ENCODE peak calls at places on chromosomes 11 and 22, in seven cellular contexts. E is uterus, I is neural progenitor cell, X is RWPE1, S is mesendoderm, D is ovary, T is upper lobe of left lung. Z is an unnamed sample.

GRCh38 chr22:23070418-23071162 is at the start of gene GNAZ:
- DNase-seq in E (peak), I (peak), X (no peak), S (peak), D (peak), T (peak), Z (no peak)

GRCh38 chr22:19569976-19570375 is 45.8 kb upstream of the CLDN5 start:
- DNase-seq in E (no peak), I (no peak), X (no peak), S (no peak), D (no peak), T (no peak), Z (no peak)

GRCh38 chr11:60769273-60769672 is 12.6 kb downstream of the MS4A15 start:
- DNase-seq in E (no peak), I (no peak), X (peak), S (peak), D (no peak), T (no peak), Z (peak)

GRCh38 chr11:21771097-21771496 is 421.8 kb upstream of the ANO5 start:
- DNase-seq in E (no peak), I (no peak), X (no peak), S (no peak), D (no peak), T (no peak), Z (no peak)

GRCh38 chr11:114317738-114318137 is 21.5 kb downstream of the NNMT start:
- DNase-seq in E (peak), I (peak), X (no peak), S (peak), D (peak), T (no peak), Z (no peak)

GRCh38 chr22:38704568-38705234 is 1.0 kb upstream of the GTPBP1 start:
- DNase-seq in E (no peak), I (peak), X (no peak), S (peak), D (no peak), T (no peak), Z (no peak)

GRCh38 chr11:2898366-2899079 is 12.9 kb upstream of the CDKN1C start:
- DNase-seq in E (no peak), I (no peak), X (peak), S (peak), D (no peak), T (no peak), Z (peak)

GRCh38 chr22:26566994-26567393 is 22.9 kb downstream of the TPST2 start:
- DNase-seq in E (no peak), I (no peak), X (no peak), S (no peak), D (no peak), T (no peak), Z (no peak)

GRCh38 chr22:45627489-45628233 is 44.0 kb upstream of the ATXN10 start:
- DNase-seq in E (no peak), I (no peak), X (no peak), S (no peak), D (no peak), T (no peak), Z (no peak)
- H3K27ac ChIP-seq in E (no peak), I (no peak), X (no peak), S (no peak), D (no peak), T (no peak), Z (no peak)

DNA sequence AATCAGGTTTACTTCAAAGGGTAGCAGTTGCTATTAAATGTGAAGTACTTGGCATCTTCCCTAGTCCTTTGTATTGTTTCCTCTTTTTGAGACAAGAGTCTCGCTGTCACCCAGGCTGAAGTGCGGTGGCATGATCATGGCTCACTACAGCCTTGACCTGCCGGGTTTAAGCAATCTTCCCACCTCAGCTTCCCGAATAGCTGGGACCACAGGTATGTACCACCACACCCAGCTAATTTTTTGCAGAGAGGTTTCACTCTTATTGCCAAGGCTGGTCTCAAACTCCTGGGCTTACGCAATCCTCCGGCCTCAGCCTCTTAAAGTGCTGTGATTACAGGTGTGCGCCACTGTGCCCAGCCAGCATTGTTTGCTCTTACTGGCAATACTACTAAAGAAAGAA is 36.2 kb upstream of the RAPSN start:
- DNase-seq in E (no peak), I (no peak), X (no peak), S (no peak), D (no peak), T (no peak), Z (no peak)
- H3K27ac ChIP-seq in E (no peak), I (no peak), X (peak), S (no peak), D (no peak), T (no peak), Z (no peak)

GRCh38 chr11:94708176-94708575 is 60.0 kb upstream of the AMOTL1 start:
- DNase-seq in E (no peak), I (no peak), X (no peak), S (peak), D (no peak), T (no peak), Z (no peak)
- H3K27ac ChIP-seq in E (no peak), I (no peak), X (no peak), S (no peak), D (no peak), T (no peak), Z (peak)

GRCh38 chr22:36453855-36454378 is 27.5 kb downstream of the TXN2 start:
- DNase-seq in E (no peak), I (no peak), X (no peak), S (no peak), D (no peak), T (no peak), Z (no peak)

GRCh38 chr22:36453266-36453607 is 28.2 kb downstream of the TXN2 start:
- DNase-seq in E (no peak), I (no peak), X (no peak), S (no peak), D (no peak), T (no peak), Z (no peak)

GRCh38 chr22:36452473-36453265 is 28.8 kb downstream of the TXN2 start:
- DNase-seq in E (no peak), I (no peak), X (no peak), S (no peak), D (no peak), T (no peak), Z (no peak)

GRCh38 chr22:36447634-36448033 is 33.8 kb downstream of the TXN2 start:
- DNase-seq in E (no peak), I (no peak), X (no peak), S (no peak), D (no peak), T (no peak), Z (no peak)

DNA sequence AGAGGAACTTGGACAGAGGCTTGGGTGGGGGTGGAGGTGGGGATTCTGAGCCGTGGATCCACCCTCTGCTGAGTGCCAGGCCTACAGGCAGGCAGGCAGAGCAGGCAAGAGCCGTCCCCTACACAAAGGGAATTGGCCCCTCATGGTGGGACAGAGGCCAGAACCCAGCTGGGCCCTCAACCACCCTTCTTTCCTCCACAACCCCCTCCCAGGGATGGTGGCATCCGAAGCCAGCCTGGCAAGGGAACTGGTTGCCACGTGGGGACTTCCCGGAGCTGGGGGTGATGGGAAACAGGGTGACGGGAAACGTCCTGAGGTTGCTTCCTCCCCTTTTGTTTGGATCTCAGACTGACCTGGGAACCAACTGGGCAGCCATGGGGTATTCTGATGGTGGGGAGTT is 31.7 kb downstream of the TXN2 start:
- DNase-seq in E (no peak), I (no peak), X (no peak), S (no peak), D (no peak), T (no peak), Z (no peak)
- H3K27ac ChIP-seq in E (peak), I (no peak), X (no peak), S (no peak), D (no peak), T (peak), Z (no peak)

GRCh38 chr11:68345776-68346728 is 33.7 kb downstream of the LRP5 start:
- DNase-seq in E (peak), I (no peak), X (no peak), S (no peak), D (peak), T (peak), Z (no peak)

GRCh38 chr11:68342459-68343158 is 30.2 kb downstream of the LRP5 start:
- DNase-seq in E (no peak), I (peak), X (peak), S (peak), D (no peak), T (peak), Z (no peak)

GRCh38 chr11:68341557-68342458 is 29.4 kb downstream of the LRP5 start:
- DNase-seq in E (no peak), I (no peak), X (no peak), S (peak), D (no peak), T (no peak), Z (no peak)

GRCh38 chr11:68340784-68341556 is 28.6 kb downstream of the LRP5 start:
- DNase-seq in E (no peak), I (no peak), X (no peak), S (no peak), D (no peak), T (no peak), Z (no peak)

GRCh38 chr11:68343761-68344256 is 31.4 kb downstream of the LRP5 start:
- DNase-seq in E (no peak), I (no peak), X (no peak), S (no peak), D (no peak), T (peak), Z (no peak)
- H3K27ac ChIP-seq in E (no peak), I (no peak), X (peak), S (no peak), D (no peak), T (peak), Z (no peak)

GRCh38 chr22:29327089-29327764 is 11.7 kb upstream of the RASL10A start:
- DNase-seq in E (no peak), I (no peak), X (no peak), S (no peak), D (no peak), T (peak), Z (no peak)
- H3K27ac ChIP-seq in E (no peak), I (no peak), X (peak), S (no peak), D (no peak), T (no peak), Z (no peak)

GRCh38 chr11:18790820-18791174 is 801 bp downstream of the PTPN5 start:
- DNase-seq in E (no peak), I (no peak), X (no peak), S (peak), D (no peak), T (no peak), Z (no peak)

GRCh38 chr11:18789942-18790341 is 1.7 kb downstream of the PTPN5 start:
- DNase-seq in E (no peak), I (no peak), X (no peak), S (no peak), D (no peak), T (no peak), Z (no peak)

GRCh38 chr11:18791175-18792065 is at the start of gene PTPN5:
- DNase-seq in E (no peak), I (peak), X (no peak), S (peak), D (no peak), T (peak), Z (no peak)

GRCh38 chr11:18792827-18793226 is 1.2 kb upstream of the PTPN5 start:
- DNase-seq in E (no peak), I (no peak), X (no peak), S (no peak), D (no peak), T (no peak), Z (no peak)

DNA sequence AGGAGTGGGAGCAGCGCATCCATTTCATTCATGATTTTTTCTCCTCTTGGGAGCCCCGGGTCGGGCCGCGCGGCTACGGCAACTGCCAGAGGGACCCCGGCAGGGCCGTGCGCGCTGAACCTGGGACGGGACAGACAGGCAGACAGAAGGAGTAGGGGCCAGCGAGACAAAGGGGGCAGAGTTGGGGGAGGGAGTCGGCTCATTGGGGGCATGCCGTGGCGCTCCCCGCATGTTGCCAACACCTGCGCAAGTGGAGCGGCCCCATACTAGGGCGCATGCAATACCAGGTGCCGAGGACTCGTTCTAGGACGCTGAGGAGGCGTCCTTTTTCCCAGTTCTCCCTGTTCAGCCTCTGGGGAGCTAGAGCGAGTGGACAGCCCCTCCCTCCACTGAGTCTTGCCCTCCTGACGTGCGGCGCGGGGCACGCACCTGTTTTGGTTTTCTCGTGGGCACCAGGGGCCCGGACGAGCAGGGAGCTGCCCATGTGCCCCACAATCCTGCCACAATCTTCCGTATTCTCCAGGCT is 531 bp upstream of the PTPN5 start:
- DNase-seq in E (no peak), I (no peak), X (no peak), S (peak), D (no peak), T (peak), Z (no peak)
- H3K27ac ChIP-seq in E (no peak), I (no peak), X (no peak), S (no peak), D (no peak), T (no peak), Z (no peak)